ENCODE peak calls at places on chromosomes 6 and 20, in seven cellular contexts. V is fibroblast of lung, Z is choroid plexus epithelial cell, P is NCI-H510A treated with DMSO at 0.1 percent for 48 hours, L is T-cell, O is memory B cell, R is skeletal muscle cell. A is an unnamed sample.
A peak's percentile ranks its signal among the peaks of the same experiment; 100 is the strongest.

GRCh38 chr6:153001767-153002612 is 519 bp downstream of the MTRF1L start:
- DNase-seq in O (no peak), R (no peak), V (peak; percentile 22), L (no peak), P (peak; percentile 7), Z (peak; percentile 34), A (peak; percentile 34)

GRCh38 chr20:36228809-36229208 is 7.5 kb upstream of the AAR2 start:
- DNase-seq in V (no peak), R (no peak), P (no peak), L (no peak), Z (no peak), O (no peak), A (no peak)

GRCh38 chr6:157974341-157974894 is 7.2 kb upstream of the SYNJ2 start:
- DNase-seq in O (no peak), Z (peak; percentile 52), L (no peak), P (no peak), V (peak; percentile 60), R (no peak), A (peak; percentile 34)

GRCh38 chr6:2351807-2352431 is 106.5 kb upstream of the GMDS start:
- DNase-seq in Z (peak; percentile 88), V (peak; percentile 73), R (peak; percentile 31), L (no peak), O (no peak), P (no peak), A (peak; percentile 8)

GRCh38 chr6:72624557-72625160 is 2.8 kb downstream of the KCNQ5 start:
- DNase-seq in Z (peak; percentile 34), O (no peak), V (no peak), P (peak; percentile 35), R (no peak), L (no peak), A (no peak)

GRCh38 chr20:54257090-54257816 is 49.4 kb downstream of the PFDN4 start:
- DNase-seq in O (no peak), P (no peak), Z (peak; percentile 97), R (peak; percentile 92), L (no peak), V (peak; percentile 95), A (peak; percentile 83)

GRCh38 chr6:40983752-40984151 is 55.3 kb downstream of the UNC5CL start:
- DNase-seq in O (no peak), R (no peak), V (no peak), L (no peak), Z (no peak), P (no peak), A (no peak)

GRCh38 chr20:5073154-5074049 is 46.4 kb downstream of the PCNA start:
- DNase-seq in O (no peak), P (peak; percentile 11), L (no peak), R (peak; percentile 21), Z (peak; percentile 24), V (peak; percentile 61), A (peak; percentile 20)

GRCh38 chr6:166910601-166911000 is 45.7 kb downstream of the RNASET2 start:
- DNase-seq in L (no peak), P (no peak), V (peak; percentile 64), O (no peak), Z (peak; percentile 27), R (peak; percentile 60), A (no peak)

GRCh38 chr6:35096129-35096852 is 44.8 kb downstream of the TCP11 start:
- DNase-seq in V (peak; percentile 92), L (no peak), P (peak; percentile 64), Z (peak; percentile 70), R (peak; percentile 70), O (no peak), A (peak; percentile 88)

A was measured in fibroblast of villous mesenchyme.